ENCODE peak calls at places on chromosome 14, in six cellular contexts. K is uterus, F is HFF-Myc, B is colonic mucosa, S is H1, L is hepatocyte. D is an unnamed sample.

GRCh38 chr14:67943947-67944346 is 124.4 kb downstream of the RAD51B start:
- DNase-seq in K (peak), F (peak), B (peak), S (peak), L (peak), D (peak)

GRCh38 chr14:77023001-77023996 is 5.2 kb downstream of the IRF2BPL start:
- DNase-seq in K (peak), F (no peak), B (peak), S (peak), L (peak), D (no peak)

GRCh38 chr14:22200977-22201605 is 387.9 kb downstream of the DAD1 start:
- DNase-seq in K (no peak), F (peak), B (no peak), S (no peak), L (peak), D (peak)

GRCh38 chr14:90056821-90057220 is 5.0 kb upstream of the KCNK13 start:
- DNase-seq in K (no peak), F (no peak), B (no peak), S (no peak), L (no peak), D (no peak)

GRCh38 chr14:59254146-59254910 is 65.9 kb downstream of the DAAM1 start:
- DNase-seq in K (peak), F (peak), B (peak), S (no peak), L (peak), D (peak)

GRCh38 chr14:72736791-72737559 is 156.9 kb downstream of the DPF3 start:
- DNase-seq in K (no peak), F (no peak), B (no peak), S (no peak), L (no peak), D (peak)

GRCh38 chr14:23454445-23454856 is 15.1 kb upstream of the NGDN start:
- DNase-seq in K (no peak), F (no peak), B (no peak), S (no peak), L (no peak), D (no peak)

GRCh38 chr14:58639842-58640484 is 2.2 kb downstream of the DACT1 start:
- DNase-seq in K (no peak), F (peak), B (peak), S (no peak), L (peak), D (peak)

GRCh38 chr14:56494167-56494566 is 85.4 kb upstream of the TMEM260 start:
- DNase-seq in K (no peak), F (no peak), B (no peak), S (no peak), L (no peak), D (no peak)

GRCh38 chr14:37469650-37470049 is 125.4 kb downstream of the FOXA1 start:
- DNase-seq in K (no peak), F (no peak), B (no peak), S (no peak), L (no peak), D (no peak)

GRCh38 chr14:73027546-73027945 is 640 bp upstream of the ZFYVE1 start:
- DNase-seq in K (no peak), F (no peak), B (no peak), S (no peak), L (no peak), D (no peak)

GRCh38 chr14:85441909-85442643 is 87.9 kb upstream of the FLRT2 start:
- DNase-seq in K (no peak), F (no peak), B (no peak), S (no peak), L (no peak), D (no peak)

GRCh38 chr14:104436047-104436531 is 143.5 kb upstream of the C14orf180 start:
- DNase-seq in K (no peak), F (no peak), B (peak), S (peak), L (peak), D (peak)

GRCh38 chr14:75274045-75274898 is 4.4 kb upstream of the FOS start:
- DNase-seq in K (no peak), F (no peak), B (no peak), S (no peak), L (no peak), D (no peak)

GRCh38 chr14:42224053-42224888 is 617.6 kb downstream of the LRFN5 start:
- DNase-seq in K (peak), F (peak), B (peak), S (peak), L (peak), D (peak)

GRCh38 chr14:51302319-51303030 is 62.4 kb downstream of the TMX1 start:
- DNase-seq in K (no peak), F (no peak), B (no peak), S (no peak), L (no peak), D (no peak)

GRCh38 chr14:73462815-73463214 is 4.5 kb upstream of the NUMB start:
- DNase-seq in K (no peak), F (no peak), B (no peak), S (peak), L (no peak), D (no peak)

GRCh38 chr14:101721951-101722661 is 39.4 kb upstream of the PPP2R5C start:
- DNase-seq in K (no peak), F (peak), B (peak), S (no peak), L (no peak), D (peak)

GRCh38 chr14:89489796-89490506 is 72.9 kb upstream of the FOXN3 start:
- DNase-seq in K (no peak), F (no peak), B (no peak), S (no peak), L (no peak), D (no peak)

GRCh38 chr14:90168425-90169105 is 87.8 kb upstream of the PSMC1 start:
- DNase-seq in K (no peak), F (no peak), B (no peak), S (no peak), L (no peak), D (no peak)

GRCh38 chr14:72892879-72893635 is 844 bp downstream of the DPF3 start:
- DNase-seq in K (peak), F (no peak), B (peak), S (peak), L (peak), D (no peak)

GRCh38 chr14:32932921-32933622 is 5.6 kb upstream of the NPAS3 start:
- DNase-seq in K (peak), F (no peak), B (no peak), S (peak), L (no peak), D (no peak)
- H3K4me3 ChIP-seq in K (peak), F (peak), B (peak), S (peak), L (peak), D (peak)

GRCh38 chr14:26392498-26392897 is 205.3 kb downstream of the NOVA1 start:
- DNase-seq in K (no peak), F (no peak), B (no peak), S (no peak), L (no peak), D (no peak)
- TF ChIP-seq CTCF in K (no peak), F (no peak), B (no peak), S (no peak), L (no peak), D (no peak)

DNA sequence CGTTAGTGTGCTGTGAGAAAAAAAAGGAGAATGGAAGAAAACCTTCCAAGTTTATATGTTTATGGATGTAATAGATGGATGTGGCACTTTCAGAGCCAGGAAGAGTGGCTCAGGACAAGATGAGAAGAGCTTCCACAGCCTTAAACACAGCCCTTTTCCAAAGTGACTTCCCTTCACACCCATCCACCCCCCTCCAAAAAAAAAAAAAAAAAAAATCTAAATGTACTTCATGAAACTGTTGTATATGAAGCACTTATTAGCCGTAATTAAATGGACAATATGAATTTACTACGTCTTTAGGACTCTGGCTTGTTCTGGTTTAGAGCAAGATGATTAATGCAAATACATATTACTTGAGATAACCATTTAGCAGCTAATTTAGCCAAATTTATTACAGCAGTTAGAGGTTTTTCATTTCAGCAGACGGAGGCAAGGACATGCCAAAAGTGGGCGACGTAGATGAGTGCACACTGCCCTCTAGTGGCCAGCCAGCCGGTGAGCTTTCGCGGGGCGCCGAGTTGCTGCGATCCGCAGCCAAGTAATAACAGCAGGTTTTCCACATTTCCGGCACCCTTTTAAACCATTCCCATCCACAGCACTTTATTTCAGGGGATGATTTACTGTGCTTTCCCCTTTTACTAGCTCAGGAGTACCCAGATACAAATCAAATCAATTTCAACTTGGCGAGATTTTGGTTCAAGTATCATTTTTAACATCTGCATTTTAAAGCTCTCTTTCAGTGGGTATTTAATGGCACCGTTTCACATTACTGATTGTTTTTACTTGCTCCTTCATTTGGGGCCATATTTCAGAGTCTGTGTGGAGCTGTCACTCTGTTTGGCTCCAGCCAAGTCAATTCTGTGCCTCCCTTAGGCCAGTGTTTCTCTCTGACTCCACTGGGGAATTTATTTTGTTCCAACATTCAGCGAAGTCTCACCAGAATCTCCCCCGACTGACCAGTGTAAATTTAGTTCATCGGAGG is 158.2 kb downstream of the EGLN3 start:
- DNase-seq in K (peak), F (peak), B (peak), S (peak), L (peak), D (peak)
- H3K4me3 ChIP-seq in K (peak), F (no peak), B (no peak), S (no peak), L (no peak), D (no peak)

GRCh38 chr14:50210074-50210473 is 21.3 kb downstream of the SOS2 start:
- DNase-seq in K (no peak), F (no peak), B (no peak), S (no peak), L (no peak), D (no peak)
- TF ChIP-seq CTCF in K (no peak), F (no peak), B (no peak), S (no peak), L (no peak), D (no peak)

GRCh38 chr14:21192447-21192822 is 36.6 kb upstream of the OR5AU1 start:
- DNase-seq in K (no peak), F (no peak), B (no peak), S (no peak), L (no peak), D (no peak)
- H3K4me3 ChIP-seq in K (no peak), F (no peak), B (peak), S (no peak), L (no peak), D (peak)

GRCh38 chr14:103103461-103104388 is 9.2 kb downstream of the EXOC3L4 start:
- DNase-seq in K (no peak), F (no peak), B (peak), S (peak), L (no peak), D (no peak)
- TF ChIP-seq CTCF in K (no peak), F (peak), B (no peak), S (no peak), L (no peak), D (peak)

GRCh38 chr14:69042309-69043006 is 63.4 kb upstream of the ACTN1 start:
- DNase-seq in K (no peak), F (no peak), B (no peak), S (no peak), L (no peak), D (no peak)
- H3K4me3 ChIP-seq in K (no peak), F (no peak), B (no peak), S (no peak), L (no peak), D (no peak)

GRCh38 chr14:93105362-93105761 is 10.4 kb downstream of the ITPK1 start:
- DNase-seq in K (no peak), F (no peak), B (no peak), S (no peak), L (no peak), D (peak)

GRCh38 chr14:93107383-93107782 is 8.3 kb downstream of the ITPK1 start:
- DNase-seq in K (no peak), F (no peak), B (peak), S (no peak), L (no peak), D (no peak)

GRCh38 chr14:93106541-93107156 is 9.1 kb downstream of the ITPK1 start:
- DNase-seq in K (no peak), F (no peak), B (no peak), S (no peak), L (no peak), D (no peak)

GRCh38 chr14:93103392-93104080 is 12.2 kb downstream of the ITPK1 start:
- DNase-seq in K (no peak), F (no peak), B (peak), S (no peak), L (no peak), D (no peak)

GRCh38 chr14:93104961-93105360 is 10.8 kb downstream of the ITPK1 start:
- DNase-seq in K (no peak), F (no peak), B (no peak), S (no peak), L (no peak), D (no peak)
- TF ChIP-seq CTCF in K (no peak), F (no peak), B (no peak), S (peak), L (no peak), D (peak)

DNA sequence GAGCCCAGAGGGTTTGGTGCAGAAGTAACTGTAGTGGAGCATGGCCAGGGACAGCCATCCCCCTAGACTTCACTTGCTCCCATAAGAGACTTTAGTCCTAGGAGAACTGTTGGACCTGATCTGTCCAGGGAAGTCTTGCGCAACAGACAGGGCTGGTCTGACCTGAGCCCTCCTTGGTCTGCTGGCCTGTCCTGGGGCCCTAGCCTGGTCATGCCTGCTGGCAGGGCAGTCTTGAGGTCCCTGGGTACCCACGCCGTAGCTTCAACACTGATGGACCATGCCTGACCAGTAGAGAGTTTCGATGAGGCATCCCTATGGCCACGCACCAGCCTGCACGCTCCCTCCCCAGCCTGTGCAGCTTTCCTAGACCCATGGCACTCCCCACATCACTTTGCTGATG is 305.7 kb downstream of the GPHN start:
- DNase-seq in K (no peak), F (no peak), B (no peak), S (no peak), L (no peak), D (no peak)
- H3K4me3 ChIP-seq in K (no peak), F (no peak), B (no peak), S (no peak), L (no peak), D (no peak)

D was measured in astrocyte of the cerebellum.